ENCODE peak calls at places on chromosomes 13 and 19, in five cellular contexts. F is stimulated activated CD8-positive, alpha-beta memory T cell treated with anti-CD3 and anti-CD28 coated beads, Interleukin-15, amount 100 ng/mL, for 24 hours; L is stimulated activated CD4-positive, alpha-beta T cell treated with anti-CD3 and anti-CD28 coated beads, Interleukin-2, amount 100 ng/mL, for 48 hours; C is HEK293T; N is T-helper 17 cell. S is an unnamed sample.

GRCh38 chr19:7901337-7901736 is 2.3 kb upstream of the MAP2K7 start:
- DNase-seq in L (no peak), F (no peak), C (no peak), N (no peak), S (no peak)

GRCh38 chr13:103539721-103540120 is 473.5 kb upstream of the SLC10A2 start:
- DNase-seq in F (no peak), C (no peak), N (no peak), L (no peak), S (no peak)

GRCh38 chr19:17681505-17682125 is 6.5 kb downstream of the UNC13A start:
- DNase-seq in L (peak), F (no peak), C (peak), N (no peak), S (peak)

GRCh38 chr13:39876258-39876657 is 220.8 kb downstream of the COG6 start:
- DNase-seq in L (no peak), N (no peak), F (no peak), C (no peak), S (peak)

GRCh38 chr19:18070181-18070580 is 16.6 kb downstream of the IL12RB1 start:
- DNase-seq in C (no peak), F (no peak), N (no peak), L (no peak), S (no peak)

GRCh38 chr19:56839665-56840451 is 668 bp downstream of the PEG3 start:
- DNase-seq in N (no peak), C (no peak), F (no peak), L (no peak), S (no peak)

GRCh38 chr19:35140898-35141626 is 2.0 kb upstream of the FXYD7 start:
- DNase-seq in F (peak), C (peak), N (peak), L (peak), S (peak)

GRCh38 chr13:111625526-111626315 is 305.3 kb downstream of the TEX29 start:
- DNase-seq in L (no peak), N (no peak), C (no peak), F (no peak), S (no peak)

GRCh38 chr19:16702123-16702522 is 17.5 kb upstream of the NWD1 start:
- DNase-seq in L (no peak), F (no peak), C (no peak), N (no peak), S (peak)

GRCh38 chr13:26616126-26616525 is 58.6 kb downstream of the WASF3 start:
- DNase-seq in C (no peak), L (no peak), F (no peak), N (no peak), S (peak)

GRCh38 chr13:45341799-45342584 is 1.0 kb upstream of the TPT1 start:
- DNase-seq in L (no peak), N (no peak), C (peak), F (no peak), S (peak)

GRCh38 chr13:26186141-26186870 is 35.8 kb downstream of the RNF6 start:
- DNase-seq in C (no peak), F (peak), N (peak), L (peak), S (peak)

GRCh38 chr19:46919324-46919723 is 58.5 kb downstream of the ARHGAP35 start:
- DNase-seq in C (no peak), N (no peak), L (no peak), F (no peak), S (no peak)

GRCh38 chr13:42001580-42001979 is 40.7 kb upstream of the VWA8 start:
- DNase-seq in N (no peak), L (no peak), F (no peak), C (no peak), S (peak)

GRCh38 chr13:22877421-22877820 is 303.4 kb upstream of the SGCG start:
- DNase-seq in N (no peak), C (no peak), L (no peak), F (no peak), S (no peak)

GRCh38 chr19:2332341-2333026 is 4.0 kb downstream of the SPPL2B start:
- DNase-seq in C (no peak), F (no peak), L (no peak), N (no peak), S (no peak)

GRCh38 chr13:73293902-73294523 is 235.2 kb downstream of the KLF5 start:
- DNase-seq in N (no peak), C (no peak), L (no peak), F (no peak), S (no peak)

GRCh38 chr13:112850273-112850672 is 118.7 kb upstream of the MCF2L start:
- DNase-seq in F (no peak), L (no peak), N (no peak), C (no peak), S (no peak)

GRCh38 chr13:94696171-94696570 is 16.2 kb downstream of the SOX21 start:
- DNase-seq in L (no peak), N (no peak), F (no peak), C (no peak), S (no peak)

GRCh38 chr19:44814517-44814916 is 5.6 kb downstream of the BCAM start:
- DNase-seq in L (no peak), C (no peak), F (no peak), N (no peak), S (no peak)

GRCh38 chr19:45768644-45769053 is 403 bp downstream of the SIX5 start:
- DNase-seq in L (peak), C (no peak), N (peak), F (no peak), S (peak)

GRCh38 chr13:114108894-114109293 is 23.5 kb downstream of the RASA3 start:
- DNase-seq in F (no peak), N (no peak), C (no peak), L (no peak), S (no peak)

GRCh38 chr13:94362411-94362909 is 117.0 kb downstream of the DCT start:
- DNase-seq in C (peak), L (peak), N (peak), F (no peak), S (peak)

GRCh38 chr13:112102243-112102642 is 35.3 kb downstream of the SOX1 start:
- DNase-seq in C (peak), N (no peak), F (no peak), L (no peak), S (no peak)

S was measured in HCEC 1CT.